ENCODE peak calls at places on chromosomes 4 and X, in four cellular contexts. Z, H, T and R are unnamed samples.

GRCh38 chr4:113756005-113756410 is 5.5 kb downstream of the CAMK2D start:
- DNase-seq in T (no peak), H (no peak), Z (no peak), R (no peak)

GRCh38 chr4:73599182-73599581 is 21.1 kb downstream of the RASSF6 start:
- DNase-seq in T (peak; percentile 16), Z (no peak), H (peak; percentile 69), R (peak; percentile 12)

GRCh38 chr4:13546855-13547562 is 2.7 kb upstream of the NKX3-2 start:
- DNase-seq in Z (no peak), H (no peak), T (no peak), R (no peak)

GRCh38 chrX:1418901-1419544 is 27.1 kb upstream of the SLC25A6 start:
- DNase-seq in Z (no peak), T (no peak), H (no peak), R (no peak)

GRCh38 chr4:37427193-37427592 is 182.7 kb downstream of the NWD2 start:
- DNase-seq in Z (no peak), T (no peak), H (no peak), R (no peak)

GRCh38 chrX:21885568-21885967 is 29.8 kb downstream of the YY2 start:
- DNase-seq in T (no peak), Z (no peak), H (no peak), R (no peak)

GRCh38 chrX:95383778-95384177 is 1300.9 kb upstream of the DIAPH2 start:
- DNase-seq in T (no peak), H (no peak), Z (no peak), R (no peak)

GRCh38 chrX:38929966-38930421 is 128.7 kb downstream of the MID1IP1 start:
- DNase-seq in Z (no peak), T (no peak), H (no peak), R (no peak)

GRCh38 chr4:152115121-152115520 is 354.3 kb upstream of the GATB start:
- DNase-seq in T (no peak), Z (peak; percentile 81), H (no peak), R (no peak)

GRCh38 chr4:160403066-160403465 is 1300.2 kb downstream of the RAPGEF2 start:
- DNase-seq in H (no peak), T (no peak), Z (no peak), R (no peak)

GRCh38 chr4:92969650-92970370 is 666.0 kb downstream of the GRID2 start:
- DNase-seq in T (no peak), Z (no peak), H (no peak), R (no peak)

GRCh38 chr4:3305610-3306371 is 13.0 kb downstream of the RGS12 start:
- DNase-seq in T (no peak), Z (no peak), H (no peak), R (peak; percentile 1)

GRCh38 chrX:103442536-103442901 is 66.2 kb downstream of the BEX3 start:
- DNase-seq in T (no peak), H (no peak), Z (no peak), R (no peak)

GRCh38 chr4:183876268-183876934 is 28.7 kb upstream of the STOX2 start:
- DNase-seq in T (peak; percentile 98), Z (peak; percentile 84), H (peak; percentile 87), R (no peak)

GRCh38 chrX:65668362-65669310 is 1.2 kb downstream of the MSN start:
- DNase-seq in H (peak; percentile 30), Z (no peak), T (peak; percentile 73), R (peak; percentile 31)

GRCh38 chr4:183402771-183403170 is 41.7 kb upstream of the CDKN2AIP start:
- DNase-seq in H (no peak), Z (no peak), T (no peak), R (no peak)

GRCh38 chr4:76083386-76083785 is 8.9 kb downstream of the ART3 start:
- DNase-seq in T (no peak), Z (no peak), H (no peak), R (no peak)

GRCh38 chrX:46574941-46575381 is 1.4 kb downstream of the CHST7 start:
- DNase-seq in T (no peak), H (peak; percentile 31), Z (no peak), R (no peak)

GRCh38 chrX:25524150-25524549 is 508.4 kb upstream of the ARX start:
- DNase-seq in T (no peak), H (no peak), Z (no peak), R (no peak)

GRCh38 chr4:10347281-10347795 is 109.9 kb downstream of the ZNF518B start:
- DNase-seq in H (no peak), T (no peak), Z (no peak), R (no peak)

GRCh38 chr4:10345381-10345784 is 111.8 kb downstream of the ZNF518B start:
- DNase-seq in H (no peak), T (no peak), Z (no peak), R (no peak)

GRCh38 chr4:10347815-10348214 is 109.4 kb downstream of the ZNF518B start:
- DNase-seq in H (no peak), T (no peak), Z (no peak), R (no peak)

GRCh38 chr4:10344824-10345223 is 112.4 kb downstream of the ZNF518B start:
- DNase-seq in Z (no peak), T (no peak), H (no peak), R (no peak)

GRCh38 chr4:10346023-10346422 is 111.2 kb downstream of the ZNF518B start:
- DNase-seq in T (no peak), H (no peak), Z (no peak), R (no peak)
- TF ChIP-seq EP300 in T (no peak), H (no peak), Z (no peak), R (no peak)

GRCh38 chrX:140425712-140426395 is 79.0 kb downstream of the SOX3 start:
- DNase-seq in Z (no peak), T (no peak), H (no peak), R (no peak)

GRCh38 chrX:140422501-140422900 is 82.4 kb downstream of the SOX3 start:
- DNase-seq in T (no peak), Z (no peak), H (no peak), R (no peak)
- H3K27me3 ChIP-seq in T (no peaks in the 10 kb centered on the region), Z (no peaks in the 10 kb centered on the region), H (no peaks in the 10 kb centered on the region), R (no peaks in the 10 kb centered on the region)

GRCh38 chr4:29405151-29405550 is 1315.0 kb upstream of the PCDH7 start:
- DNase-seq in H (no peak), T (no peak), Z (no peak), R (no peak)
- H3K9me3 ChIP-seq in H (no peaks in the 10 kb centered on the region), T (no peaks in the 10 kb centered on the region), Z (no peaks in the 10 kb centered on the region), R (no peaks in the 10 kb centered on the region)

DNA sequence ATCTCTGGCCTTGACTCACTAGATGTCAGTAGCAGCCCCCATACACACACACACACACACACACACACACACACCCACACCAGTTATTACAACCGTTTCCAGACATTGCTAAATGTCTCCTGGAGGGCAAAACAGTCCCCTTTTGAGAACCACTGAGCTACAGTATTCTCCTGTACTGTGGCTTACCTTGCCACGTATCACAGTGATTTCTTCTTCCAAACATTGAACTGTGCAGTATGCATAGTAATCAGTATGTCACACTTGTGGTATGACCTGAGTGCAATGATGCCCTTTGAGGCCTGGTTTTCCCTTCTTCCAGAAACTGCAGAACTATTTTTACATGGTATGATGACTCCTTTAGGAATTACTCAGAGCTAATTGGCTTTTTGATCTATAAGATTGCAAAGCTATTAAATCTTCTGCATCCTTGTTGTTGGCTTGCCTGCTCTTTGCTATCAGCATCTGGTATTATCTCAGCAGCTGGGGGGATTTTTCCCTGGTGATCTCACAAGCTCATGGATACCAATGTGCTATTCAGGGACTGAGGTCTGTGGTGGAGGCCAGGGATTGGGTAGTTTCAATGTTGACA is 3.6 kb upstream of the THOC2 start:
- DNase-seq in H (no peak), T (no peak), Z (no peak), R (no peak)
- TF ChIP-seq EP300 in H (no peak), T (no peak), Z (no peak), R (no peak)

DNA sequence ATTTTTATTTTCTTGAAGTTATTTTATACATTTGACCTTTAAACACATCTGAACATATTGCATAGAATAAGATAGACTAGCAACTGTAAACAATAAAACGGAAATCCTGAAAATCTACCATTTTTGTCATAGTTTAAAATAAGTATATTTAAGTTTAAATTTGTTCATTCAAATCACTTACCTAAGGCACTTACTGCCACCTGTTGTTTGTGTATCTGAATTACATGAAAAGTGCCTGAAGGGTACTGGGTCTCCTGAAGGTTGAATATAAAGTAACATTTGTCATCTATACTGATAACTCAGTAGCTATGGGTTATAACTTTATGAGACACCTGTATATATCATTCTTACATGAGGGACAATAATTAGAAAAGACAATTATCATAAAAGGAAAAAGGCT is 38.6 kb downstream of the TRPC5 start:
- DNase-seq in T (no peak), Z (no peak), H (no peak), R (no peak)
- H3K27me3 ChIP-seq in T (no peaks in the 10 kb centered on the region), Z (no peaks in the 10 kb centered on the region), H (no peaks in the 10 kb centered on the region), R (peaks cover 34% of the 10 kb centered on the region)

GRCh38 chr4:24969486-24969885 is 56.6 kb upstream of the CCDC149 start:
- DNase-seq in T (no peak), H (no peak), Z (no peak), R (no peak)
- H3K9me3 ChIP-seq in T (no peaks in the 10 kb centered on the region), H (no peaks in the 10 kb centered on the region), Z (no peaks in the 10 kb centered on the region), R (no peaks in the 10 kb centered on the region)

GRCh38 chr4:177272007-177272406 is 37.7 kb upstream of the NEIL3 start:
- DNase-seq in Z (no peak), H (no peak), T (no peak), R (no peak)
- TF ChIP-seq EP300 in Z (no peak), H (no peak), T (no peak), R (no peak)